ENCODE peak calls at places on chromosomes 4 and X, in six cellular contexts. P is fibroblast of the conjunctiva; H is C1 segment of cervical spinal cord; C is activated naive CD4-positive, alpha-beta T cell; E is stimulated activated CD8-positive, alpha-beta memory T cell treated with anti-CD3 and anti-CD28 coated beads, Interleukin-7, amount 100 ng/mL, for 4 hours; J is Caco-2. O is an unnamed sample.

GRCh38 chr4:147769386-147769785 is 37.5 kb downstream of the ARHGAP10 start:
- DNase-seq in P (no peak), J (no peak), E (no peak), H (no peak), C (no peak), O (no peak)

GRCh38 chr4:125801373-125801772 is 486.6 kb downstream of the FAT4 start:
- DNase-seq in E (no peak), J (no peak), P (no peak), C (no peak), H (no peak), O (no peak)

GRCh38 chr4:24763631-24764302 is 31.6 kb upstream of the SOD3 start:
- DNase-seq in E (no peak), J (peak; percentile 36), H (no peak), C (no peak), P (no peak), O (no peak)

GRCh38 chr4:34181891-34182290 is 2062.4 kb downstream of the ARAP2 start:
- DNase-seq in C (no peak), E (no peak), P (peak; percentile 18), H (no peak), J (no peak), O (no peak)

GRCh38 chr4:35229021-35229420 is 1015.3 kb downstream of the ARAP2 start:
- DNase-seq in H (no peak), P (no peak), C (no peak), E (no peak), J (no peak), O (no peak)

GRCh38 chrX:120250522-120251271 is at the start of gene ZBTB33:
- DNase-seq in E (peak; percentile 63), J (peak; percentile 89), P (peak; percentile 90), H (peak; percentile 72), C (peak; percentile 43), O (peak; percentile 79)

GRCh38 chr4:43234626-43235025 is 342.1 kb downstream of the GRXCR1 start:
- DNase-seq in C (no peak), E (no peak), H (no peak), J (no peak), P (no peak), O (no peak)

GRCh38 chr4:4480685-4481393 is 61.0 kb downstream of the STX18 start:
- DNase-seq in J (no peak), P (no peak), C (no peak), E (no peak), H (peak; percentile 63), O (no peak)

GRCh38 chrX:69178592-69178991 is 13.3 kb upstream of the PJA1 start:
- DNase-seq in J (no peak), E (no peak), C (no peak), P (no peak), H (no peak), O (no peak)

GRCh38 chr4:5399790-5400421 is 308.5 kb downstream of the EVC2 start:
- DNase-seq in E (no peak), H (no peak), J (no peak), C (no peak), P (peak; percentile 5), O (peak; percentile 40)

GRCh38 chrX:39760930-39761329 is 336.8 kb downstream of the BCOR start:
- DNase-seq in J (no peak), E (no peak), P (no peak), H (no peak), C (no peak), O (no peak)

GRCh38 chrX:139020793-139021192 is 309.3 kb upstream of the FGF13 start:
- DNase-seq in H (no peak), J (no peak), P (no peak), E (no peak), C (no peak), O (no peak)

GRCh38 chrX:154396948-154397887 is 959 bp upstream of the RPL10 start:
- DNase-seq in E (peak; percentile 31), P (no peak), H (no peak), C (no peak), J (peak; percentile 75), O (no peak)

GRCh38 chr4:169626328-169627282 is 6.2 kb downstream of the CLCN3 start:
- DNase-seq in J (no peak), C (no peak), E (no peak), P (no peak), H (no peak), O (no peak)

GRCh38 chr4:102678107-102678506 is 82.7 kb downstream of the MANBA start:
- DNase-seq in C (no peak), P (no peak), E (no peak), J (no peak), H (no peak), O (no peak)

GRCh38 chr4:187469627-187470026 is 525.9 kb upstream of the ZFP42 start:
- DNase-seq in E (no peak), H (no peak), C (no peak), P (no peak), J (no peak), O (no peak)

GRCh38 chr4:184792950-184793555 is 32.7 kb downstream of the ACSL1 start:
- DNase-seq in E (peak; percentile 48), J (no peak), P (peak; percentile 90), C (no peak), H (no peak), O (no peak)

GRCh38 chr4:73917081-73917501 is 47.9 kb downstream of the CXCL1 start:
- DNase-seq in H (no peak), E (no peak), J (no peak), C (no peak), P (peak; percentile 85), O (no peak)

GRCh38 chr4:1205641-1206298 is 33.4 kb upstream of the SPON2 start:
- DNase-seq in E (no peak), P (no peak), H (no peak), C (no peak), J (peak; percentile 25), O (no peak)

GRCh38 chrX:29659911-29660310 is 555.5 kb upstream of the MAGEB2 start:
- DNase-seq in C (no peak), J (no peak), P (no peak), H (no peak), E (no peak), O (no peak)

GRCh38 chrX:40314070-40314469 is 216.3 kb upstream of the BCOR start:
- DNase-seq in P (no peak), C (no peak), E (no peak), J (no peak), H (no peak), O (no peak)

GRCh38 chrX:69067841-69068240 is 97.4 kb downstream of the PJA1 start:
- DNase-seq in J (no peak), C (no peak), E (no peak), H (no peak), P (no peak), O (peak; percentile 19)

GRCh38 chr4:11702886-11703555 is 274.3 kb upstream of the HS3ST1 start:
- DNase-seq in H (no peak), P (no peak), J (no peak), C (no peak), E (no peak), O (no peak)

GRCh38 chr4:108166441-108167315 is 2.1 kb downstream of the LEF1 start:
- DNase-seq in E (peak; percentile 57), P (no peak), H (no peak), J (peak; percentile 58), C (peak; percentile 17), O (peak; percentile 62)

GRCh38 chr4:1643971-1644735 is 40.0 kb downstream of the FAM53A start:
- DNase-seq in H (no peak), J (no peak), P (no peak), C (no peak), E (no peak), O (no peak)

GRCh38 chrX:51461053-51462050 is 35.0 kb downstream of the NUDT11 start:
- DNase-seq in H (no peak), E (no peak), P (peak; percentile 33), C (no peak), J (no peak), O (no peak)

GRCh38 chr4:152778656-152779512 is 646 bp downstream of the TIGD4 start:
- DNase-seq in P (no peak), E (peak; percentile 9), J (no peak), C (no peak), H (peak; percentile 47), O (peak; percentile 39)

GRCh38 chr4:79662651-79663050 is 254.6 kb upstream of the GK2 start:
- DNase-seq in C (no peak), H (no peak), J (no peak), P (no peak), E (no peak), O (no peak)

GRCh38 chr4:106522839-106523238 is 154.3 kb upstream of the GIMD1 start:
- DNase-seq in H (no peak), C (no peak), J (peak; percentile 43), E (no peak), P (no peak), O (no peak)

GRCh38 chr4:102717448-102718092 is 43.2 kb downstream of the MANBA start:
- DNase-seq in E (no peak), H (no peak), C (no peak), J (peak; percentile 56), P (no peak), O (no peak)

GRCh38 chrX:53435997-53436396 is 1.8 kb upstream of the HSD17B10 start:
- DNase-seq in H (no peak), C (peak; percentile 22), P (no peak), E (no peak), J (peak; percentile 61), O (no peak)